ENCODE peak calls at places on chromosomes 1 and 21, in ten cellular contexts. P is left ventricle myocardium superior; S is neural progenitor cell; J is NCI-H1105 treated with DMSO at 0.1 percent for 48 hours; T is C1 segment of cervical spinal cord; V is stimulated activated CD8-positive, alpha-beta memory T cell treated with anti-CD3 and anti-CD28 coated beads, Interleukin-4, amount 100 ng/mL, for 1 hour; O is activated CD4-positive, alpha-beta T cell treated with anti-CD3 and anti-CD28 coated beads for 36 hours; X is stimulated activated CD4-positive, alpha-beta T cell treated with anti-CD3 and anti-CD28 coated beads, Interleukin-4, amount 100 ng/mL, for 4 hours; Z is fibroblast of mammary gland; G is progenitor cell of endocrine pancreas. C is an unnamed sample.

GRCh38 chr1:35454616-35455015 is 102.6 kb downstream of the KIAA0319L start:
- DNase-seq in P (no peak), T (no peak), G (no peak), V (no peak), X (no peak), Z (peak), S (no peak), J (no peak), O (no peak), C (peak)

GRCh38 chr1:224205438-224205840 is 22.4 kb downstream of the DEGS1 start:
- DNase-seq in J (peak), P (no peak), T (peak), Z (peak), X (peak), S (no peak), G (no peak), V (no peak), O (peak), C (peak)

GRCh38 chr1:14743368-14743767 is 144.9 kb downstream of the KAZN start:
- DNase-seq in V (no peak), P (no peak), X (no peak), J (no peak), O (no peak), S (no peak), T (peak), G (no peak), Z (no peak), C (no peak)

GRCh38 chr21:33543505-33544129 is 779 bp downstream of the SON start:
- DNase-seq in S (peak), T (no peak), Z (peak), O (peak), X (peak), P (peak), V (peak), G (peak), J (no peak), C (no peak)

GRCh38 chr1:174800221-174800791 is 199.4 kb upstream of the CACYBP start:
- DNase-seq in V (no peak), O (peak), G (no peak), S (peak), X (peak), J (no peak), P (no peak), T (peak), Z (no peak), C (no peak)

GRCh38 chr21:31180256-31181088 is 142.2 kb upstream of the KRTAP19-8 start:
- DNase-seq in V (no peak), T (no peak), G (no peak), J (peak), O (peak), X (no peak), Z (peak), P (no peak), S (peak), C (no peak)

GRCh38 chr1:93668121-93668520 is 13.5 kb downstream of the BCAR3 start:
- DNase-seq in J (no peak), P (no peak), V (no peak), X (no peak), T (no peak), G (no peak), O (no peak), Z (no peak), S (no peak), C (no peak)

GRCh38 chr1:93692983-93693591 is 11.4 kb upstream of the BCAR3 start:
- DNase-seq in T (no peak), O (peak), J (no peak), V (no peak), G (no peak), S (no peak), Z (peak), X (no peak), P (no peak), C (peak)

GRCh38 chr1:176136891-176137290 is 70.2 kb downstream of the COP1 start:
- DNase-seq in G (no peak), J (no peak), X (no peak), P (no peak), Z (no peak), S (no peak), O (no peak), T (no peak), V (no peak), C (peak)

GRCh38 chr1:153699116-153699515 is 20.6 kb downstream of the NPR1 start:
- DNase-seq in T (no peak), V (no peak), X (no peak), S (no peak), O (no peak), G (no peak), Z (peak), J (no peak), P (no peak), C (no peak)

GRCh38 chr21:41970751-41971653 is 17.2 kb upstream of the C2CD2 start:
- DNase-seq in J (no peak), O (no peak), P (no peak), G (no peak), T (no peak), Z (no peak), S (no peak), V (no peak), X (no peak), C (no peak)

GRCh38 chr1:9542425-9542824 is 3.2 kb downstream of the SLC25A33 start:
- DNase-seq in O (no peak), X (no peak), G (no peak), V (no peak), P (no peak), S (no peak), J (no peak), T (no peak), Z (peak), C (peak)

GRCh38 chr21:30436986-30437385 is 3.1 kb upstream of the KRTAP15-1 start:
- DNase-seq in X (no peak), P (no peak), G (no peak), Z (no peak), T (no peak), S (no peak), O (no peak), V (no peak), J (no peak), C (no peak)

GRCh38 chr1:31412732-31413404 is at the start of gene SERINC2:
- DNase-seq in T (no peak), X (peak), S (peak), P (peak), O (peak), V (no peak), G (peak), J (peak), Z (no peak), C (no peak)

GRCh38 chr1:219582310-219582709 is 30.6 kb downstream of the ZC3H11B start:
- DNase-seq in T (no peak), V (no peak), P (no peak), O (no peak), Z (peak), J (no peak), X (no peak), G (no peak), S (no peak), C (peak)

GRCh38 chr1:19640363-19641316 is 3.5 kb upstream of the NBL1 start:
- DNase-seq in Z (no peak), P (no peak), S (peak), X (no peak), V (no peak), G (no peak), T (no peak), O (no peak), J (peak), C (no peak)

GRCh38 chr1:235888119-235888643 is 21.5 kb upstream of the LYST start:
- DNase-seq in O (peak), V (no peak), P (no peak), T (no peak), S (no peak), G (no peak), J (no peak), Z (no peak), X (peak), C (no peak)

GRCh38 chr1:26391450-26391849 is 18.9 kb upstream of the ZNF683 start:
- DNase-seq in T (no peak), O (peak), J (no peak), G (no peak), V (no peak), Z (peak), X (no peak), S (peak), P (no peak), C (no peak)

GRCh38 chr1:151847867-151848596 is 5.5 kb downstream of the THEM5 start:
- DNase-seq in Z (no peak), T (no peak), P (no peak), G (no peak), O (no peak), J (no peak), V (no peak), X (no peak), S (no peak), C (no peak)

GRCh38 chr1:242828828-242829227 is 304.3 kb upstream of the PLD5 start:
- DNase-seq in P (no peak), S (peak), T (peak), J (no peak), Z (no peak), O (no peak), X (no peak), G (no peak), V (no peak), C (peak)

GRCh38 chr1:9610548-9610947 is 21.8 kb downstream of the TMEM201 start:
- DNase-seq in J (no peak), V (no peak), T (no peak), G (no peak), P (no peak), S (no peak), X (no peak), Z (no peak), O (no peak), C (no peak)

GRCh38 chr1:76179297-76179696 is 104.8 kb downstream of the ST6GALNAC3 start:
- DNase-seq in P (no peak), X (no peak), V (no peak), J (no peak), T (no peak), O (no peak), Z (no peak), S (no peak), G (no peak), C (no peak)

GRCh38 chr1:89358287-89358893 is 5.5 kb upstream of the GBP6 start:
- DNase-seq in V (peak), P (peak), O (peak), G (peak), T (peak), J (peak), Z (peak), X (peak), S (peak), C (peak)

C was measured in astrocyte.